ENCODE peak calls at places on chromosomes 4 and X, in five cellular contexts. T is OCI-LY7, G is BE2C, X is bronchial epithelial cell, H is gastrocnemius medialis. F is an unnamed sample.

GRCh38 chr4:61984260-61984909 is 784.3 kb downstream of the ADGRL3 start:
- DNase-seq in H (no peak), X (no peak), G (no peak), T (no peak), F (peak; percentile 53)

GRCh38 chr4:8101213-8101781 is 57.3 kb downstream of the ABLIM2 start:
- DNase-seq in X (peak; percentile 64), T (no peak), G (no peak), H (peak; percentile 100), F (no peak)

GRCh38 chr4:101184668-101185067 is 162.7 kb downstream of the PPP3CA start:
- DNase-seq in H (no peak), T (no peak), X (no peak), G (no peak), F (no peak)

GRCh38 chr4:123671633-123672404 is 275.2 kb downstream of the SPRY1 start:
- DNase-seq in X (no peak), H (no peak), G (no peak), T (no peak), F (no peak)

GRCh38 chr4:182749768-182750167 is 167.4 kb downstream of the DCTD start:
- DNase-seq in H (no peak), X (no peak), G (no peak), T (no peak), F (no peak)

GRCh38 chr4:138595731-138596465 is 353.7 kb upstream of the SLC7A11 start:
- DNase-seq in G (no peak), T (no peak), X (no peak), H (no peak), F (no peak)

GRCh38 chr4:71366776-71367175 is 28.0 kb downstream of the SLC4A4 start:
- DNase-seq in G (no peak), X (no peak), T (no peak), H (no peak), F (no peak)

GRCh38 chr4:86587016-86587713 is 7.0 kb upstream of the PTPN13 start:
- DNase-seq in G (no peak), H (no peak), T (no peak), X (no peak), F (no peak)

GRCh38 chrX:15525664-15526416 is 25.2 kb downstream of the BMX start:
- DNase-seq in T (no peak), H (no peak), G (no peak), X (peak; percentile 10), F (no peak)

GRCh38 chrX:19774905-19775304 is 112.5 kb downstream of the SH3KBP1 start:
- DNase-seq in H (no peak), X (no peak), G (no peak), T (no peak), F (no peak)

GRCh38 chr4:184318852-184319251 is 101.2 kb upstream of the ENPP6 start:
- DNase-seq in H (no peak), X (no peak), G (no peak), T (no peak), F (no peak)

GRCh38 chrX:79259073-79259689 is 108.0 kb downstream of the ITM2A start:
- DNase-seq in T (peak; percentile 78), G (peak; percentile 30), H (no peak), X (no peak), F (no peak)

GRCh38 chr4:173121044-173121685 is 47.4 kb upstream of the GALNT7 start:
- DNase-seq in G (no peak), X (peak; percentile 62), H (peak; percentile 24), T (peak; percentile 70), F (peak; percentile 67)

GRCh38 chrX:38811515-38812239 is 10.4 kb downstream of the MID1IP1 start:
- DNase-seq in G (no peak), H (no peak), T (no peak), X (peak; percentile 87), F (no peak)

GRCh38 chr4:54842226-54843055 is 184.7 kb downstream of the KIT start:
- DNase-seq in G (no peak), X (no peak), T (no peak), H (no peak), F (no peak)

GRCh38 chr4:17809667-17810066 is 890 bp downstream of the DCAF16 start:
- DNase-seq in X (no peak), H (no peak), T (peak; percentile 32), G (no peak), F (no peak)

GRCh38 chr4:79025170-79025569 is 85.9 kb upstream of the PAQR3 start:
- DNase-seq in H (no peak), G (no peak), X (peak; percentile 74), T (no peak), F (no peak)

GRCh38 chrX:51215266-51215665 is 117.4 kb upstream of the NUDT10 start:
- DNase-seq in X (peak; percentile 0), T (peak; percentile 1), H (no peak), G (no peak), F (peak; percentile 45)

GRCh38 chrX:2449135-2449886 is 51.5 kb downstream of the DHRSX start:
- DNase-seq in T (no peak), H (no peak), X (no peak), G (no peak), F (no peak)

GRCh38 chrX:40420899-40421729 is 159.7 kb upstream of the ATP6AP2 start:
- DNase-seq in T (no peak), X (no peak), G (peak; percentile 45), H (no peak), F (peak; percentile 58)

GRCh38 chr4:26175016-26175786 is 145.6 kb upstream of the RBPJ start:
- DNase-seq in T (no peak), H (no peak), G (no peak), X (no peak), F (no peak)

GRCh38 chr4:126071346-126072333 is 756.9 kb downstream of the FAT4 start:
- DNase-seq in T (no peak), G (peak; percentile 16), H (no peak), X (peak; percentile 31), F (no peak)

GRCh38 chr4:78137538-78137937 is 80.4 kb downstream of the FRAS1 start:
- DNase-seq in T (no peak), H (no peak), G (no peak), X (peak; percentile 50), F (no peak)

GRCh38 chrX:63330681-63331080 is 20.5 kb downstream of the SPIN4 start:
- DNase-seq in H (no peak), T (no peak), G (no peak), X (peak; percentile 80), F (no peak)

GRCh38 chr4:57370691-57371090 is 260.5 kb upstream of the IGFBP7 start:
- DNase-seq in G (no peak), T (no peak), H (no peak), X (peak; percentile 36), F (no peak)

GRCh38 chr4:131638776-131639175 is 1510.3 kb upstream of the PCDH10 start:
- DNase-seq in H (no peak), T (no peak), X (no peak), G (no peak), F (no peak)

GRCh38 chr4:185931986-185932385 is 120.0 kb upstream of the SORBS2 start:
- DNase-seq in H (no peak), T (no peak), G (no peak), X (no peak), F (no peak)

GRCh38 chr4:78512357-78512920 is 39.1 kb upstream of the ANXA3 start:
- DNase-seq in H (no peak), X (no peak), G (no peak), T (no peak), F (no peak)

GRCh38 chr4:42363614-42364013 is 33.7 kb upstream of the SHISA3 start:
- DNase-seq in X (no peak), G (no peak), T (no peak), H (no peak), F (no peak)

GRCh38 chr4:18401435-18401834 is 379.9 kb upstream of the LCORL start:
- DNase-seq in T (no peak), H (no peak), G (no peak), X (peak; percentile 12), F (no peak)

GRCh38 chrX:10444204-10444603 is 176.2 kb downstream of the MID1 start:
- DNase-seq in T (no peak), G (peak; percentile 9), H (no peak), X (no peak), F (no peak)
- H3K4me3 ChIP-seq in T (no peak overlapping the region), G (no peak overlapping the region), H (no peak overlapping the region), X (no peak overlapping the region), F (no peak overlapping the region)

DNA sequence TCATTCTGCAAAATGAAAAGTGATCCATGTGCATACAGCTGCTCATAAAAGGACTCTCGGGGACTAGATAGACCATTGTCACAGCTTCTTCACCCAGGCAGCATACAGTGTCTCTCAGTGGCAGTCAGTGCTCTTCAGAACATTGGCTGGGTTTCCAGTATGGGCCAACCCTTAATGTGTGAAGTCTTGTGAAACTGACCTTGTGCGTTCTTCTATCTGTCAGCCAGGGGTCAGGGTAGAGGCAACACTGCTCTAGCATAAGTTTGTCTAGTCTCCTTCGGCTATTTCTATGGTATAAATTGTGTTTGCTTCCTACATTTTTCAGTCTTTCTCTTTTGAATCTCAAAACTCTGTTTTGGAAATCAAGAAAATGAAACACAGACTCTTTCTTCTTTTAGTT is 37.0 kb upstream of the SMIM31 start:
- DNase-seq in T (peak; percentile 4), G (no peak), X (peak; percentile 4), H (peak; percentile 14), F (peak; percentile 57)
- TF ChIP-seq CTCF in T (peak; percentile 45), G (no peak), X (peak; percentile 30), H (no peak), F (peak; percentile 74)

GRCh38 chr4:142405021-142405991 is 440.8 kb downstream of the INPP4B start:
- DNase-seq in T (no peak), G (no peak), X (peak; percentile 98), H (peak; percentile 54), F (peak; percentile 60)
- H3K4me3 ChIP-seq in T (no peak overlapping the region), G (no peak overlapping the region), X (peak overlapping the region; percentile 46), H (peak overlapping the region; percentile 57), F (no peak overlapping the region)

GRCh38 chrX:153690466-153690865 is 2.7 kb downstream of the SLC6A8 start:
- DNase-seq in G (no peak), T (no peak), H (peak; percentile 33), X (no peak), F (no peak)

GRCh38 chrX:153688071-153688470 is 345 bp downstream of the SLC6A8 start:
- DNase-seq in G (no peak), H (no peak), T (no peak), X (no peak), F (no peak)

GRCh38 chrX:153688900-153689590 is 1.3 kb downstream of the SLC6A8 start:
- DNase-seq in G (peak; percentile 57), H (peak; percentile 83), X (no peak), T (no peak), F (no peak)

GRCh38 chrX:153688534-153688899 is 791 bp downstream of the SLC6A8 start:
- DNase-seq in X (no peak), T (no peak), H (no peak), G (no peak), F (no peak)

DNA sequence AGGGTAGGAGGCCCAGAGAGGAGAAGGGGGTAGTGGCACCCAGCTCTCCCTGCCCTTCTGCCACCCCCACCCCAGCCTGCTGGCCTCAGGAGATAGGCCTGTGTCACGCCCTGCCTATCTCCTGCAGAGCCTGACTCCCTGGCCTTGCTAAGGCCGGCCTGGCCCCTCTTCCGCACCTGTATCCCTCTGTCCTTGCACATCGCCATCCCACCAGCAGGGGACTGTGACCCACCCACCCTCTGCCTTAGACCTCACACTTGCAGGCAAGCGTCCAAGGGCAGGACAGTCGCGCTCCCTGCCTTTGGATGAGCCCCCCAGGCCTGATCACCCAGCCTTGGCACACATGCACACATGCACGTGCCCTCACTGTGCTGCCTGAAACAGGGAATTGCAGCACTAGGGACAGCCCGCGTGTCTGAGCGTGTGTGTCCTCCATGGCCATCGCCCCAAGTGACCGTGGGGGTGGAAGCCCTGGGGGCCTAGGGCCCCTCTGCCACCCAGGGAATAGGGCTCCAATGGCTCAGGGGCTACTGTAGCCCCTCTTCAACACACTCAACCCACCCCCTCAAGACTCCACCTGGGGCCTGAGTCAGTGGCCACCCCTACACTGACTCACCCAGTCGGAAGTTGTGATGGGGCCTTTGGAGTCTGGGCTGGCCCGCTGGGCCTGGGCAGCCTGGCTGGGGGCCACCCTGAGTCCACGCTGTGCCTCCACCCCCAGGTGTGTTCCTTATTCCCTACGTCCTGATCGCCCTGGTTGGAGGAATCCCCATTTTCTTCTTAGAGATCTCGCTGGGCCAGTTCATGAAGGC is 2.1 kb downstream of the SLC6A8 start:
- DNase-seq in T (no peak), X (peak; percentile 46), G (peak; percentile 64), H (peak; percentile 46), F (peak; percentile 79)
- TF ChIP-seq CTCF in T (no peak), X (peak; percentile 26), G (peak; percentile 44), H (no peak), F (peak; percentile 48)

F was measured in endodermal cell.